ENCODE peak calls at places on chromosomes 4 and X, in nine cellular contexts. Y, K, S, Q, J, R, P, L and H are unnamed samples.

GRCh38 chr4:2254665-2255500 is 7.0 kb downstream of the MXD4 start:
- DNase-seq in P (no peak), L (no peak), Y (peak), K (no peak), J (no peak), R (no peak), Q (no peak), S (peak), H (no peak)

GRCh38 chrX:14032383-14032782 is 2.7 kb upstream of the GEMIN8 start:
- DNase-seq in Q (peak), P (peak), Y (peak), S (peak), K (peak), R (peak), J (no peak), L (peak), H (peak)

GRCh38 chrX:16934212-16934611 is 12.2 kb upstream of the REPS2 start:
- DNase-seq in K (no peak), P (no peak), J (no peak), L (no peak), Q (no peak), Y (no peak), R (no peak), S (no peak), H (no peak)

GRCh38 chr4:26076000-26076587 is 162.1 kb downstream of the SMIM20 start:
- DNase-seq in S (no peak), K (no peak), L (no peak), P (no peak), R (no peak), Y (no peak), Q (no peak), J (no peak), H (no peak)

GRCh38 chr4:92170340-92170739 is 133.4 kb upstream of the GRID2 start:
- DNase-seq in R (no peak), S (no peak), J (no peak), P (no peak), Q (no peak), K (no peak), L (no peak), Y (no peak), H (no peak)

GRCh38 chrX:17803449-17803848 is 57.6 kb downstream of the RAI2 start:
- DNase-seq in J (no peak), R (no peak), P (no peak), Q (no peak), S (no peak), K (no peak), L (no peak), Y (no peak), H (no peak)

GRCh38 chr4:97235516-97235915 is 907.8 kb downstream of the STPG2 start:
- DNase-seq in R (no peak), Y (no peak), S (no peak), L (no peak), P (no peak), K (no peak), J (no peak), Q (no peak), H (no peak)

GRCh38 chr4:73435984-73436383 is at the start of gene AFP:
- DNase-seq in K (no peak), P (no peak), R (no peak), J (no peak), S (no peak), Y (no peak), Q (no peak), L (no peak), H (no peak)

GRCh38 chrX:151753313-151754041 is 18.9 kb downstream of the CNGA2 start:
- DNase-seq in K (peak), Y (peak), L (peak), P (peak), R (no peak), J (no peak), Q (no peak), S (peak), H (peak)

GRCh38 chr4:20432098-20432497 is 180.4 kb downstream of the SLIT2 start:
- DNase-seq in J (no peak), Y (no peak), Q (no peak), K (no peak), R (no peak), L (no peak), P (no peak), S (no peak), H (no peak)